ENCODE peak calls at places on chromosomes 13 and 19, in nine cellular contexts. One of them, this sample, is unnamed.

GRCh38 chr13:110193491-110193890 is 113.5 kb downstream of the COL4A1 start:
- DNase-seq in foreskin fibroblast: no peak
- DNase-seq in tibial artery: no peak
- DNase-seq in cardiac muscle cell: no peak
- DNase-seq in AG04450: no peak
- DNase-seq in left ventricle myocardium inferior: no peak
- DNase-seq in left lung: no peak
- DNase-seq in aorta: no peak
- DNase-seq in effector memory CD4-positive, alpha-beta T cell: no peak
- DNase-seq in this sample: no peak

GRCh38 chr13:82963466-82963865 is 918.8 kb downstream of the SLITRK1 start:
- DNase-seq in cardiac muscle cell: no peak
- DNase-seq in tibial artery: no peak
- DNase-seq in left lung: no peak
- DNase-seq in aorta: no peak
- DNase-seq in foreskin fibroblast: peak; percentile 24
- DNase-seq in left ventricle myocardium inferior: no peak
- DNase-seq in AG04450: no peak
- DNase-seq in effector memory CD4-positive, alpha-beta T cell: no peak
- DNase-seq in this sample: no peak

GRCh38 chr19:39080431-39080830 is 3.7 kb upstream of the ACP7 start:
- DNase-seq in AG04450: no peak
- DNase-seq in tibial artery: no peak
- DNase-seq in effector memory CD4-positive, alpha-beta T cell: no peak
- DNase-seq in left lung: no peak
- DNase-seq in cardiac muscle cell: no peak
- DNase-seq in foreskin fibroblast: no peak
- DNase-seq in left ventricle myocardium inferior: no peak
- DNase-seq in aorta: no peak
- DNase-seq in this sample: no peak

GRCh38 chr19:16661480-16662034 is 618 bp downstream of the TMEM38A start:
- DNase-seq in left lung: peak; percentile 83
- DNase-seq in left ventricle myocardium inferior: peak; percentile 71
- DNase-seq in foreskin fibroblast: peak; percentile 17
- DNase-seq in AG04450: no peak
- DNase-seq in aorta: peak; percentile 82
- DNase-seq in cardiac muscle cell: peak; percentile 50
- DNase-seq in effector memory CD4-positive, alpha-beta T cell: no peak
- DNase-seq in tibial artery: peak; percentile 48
- DNase-seq in this sample: no peak

GRCh38 chr13:20566424-20566916 is 487 bp upstream of the IFT88 start:
- DNase-seq in left lung: no peak
- DNase-seq in cardiac muscle cell: no peak
- DNase-seq in left ventricle myocardium inferior: no peak
- DNase-seq in AG04450: peak; percentile 53
- DNase-seq in tibial artery: peak; percentile 46
- DNase-seq in foreskin fibroblast: peak; percentile 84
- DNase-seq in effector memory CD4-positive, alpha-beta T cell: peak; percentile 1
- DNase-seq in aorta: no peak
- DNase-seq in this sample: no peak

GRCh38 chr13:78589206-78589605 is 14.1 kb downstream of the POU4F1 start:
- DNase-seq in AG04450: no peak
- DNase-seq in left lung: peak; percentile 78
- DNase-seq in aorta: peak; percentile 79
- DNase-seq in left ventricle myocardium inferior: peak; percentile 32
- DNase-seq in foreskin fibroblast: peak; percentile 32
- DNase-seq in tibial artery: no peak
- DNase-seq in effector memory CD4-positive, alpha-beta T cell: no peak
- DNase-seq in cardiac muscle cell: peak; percentile 87
- DNase-seq in this sample: no peak

GRCh38 chr13:51932231-51932630 is 70.5 kb downstream of the CCDC70 start:
- DNase-seq in foreskin fibroblast: no peak
- DNase-seq in tibial artery: no peak
- DNase-seq in effector memory CD4-positive, alpha-beta T cell: no peak
- DNase-seq in left ventricle myocardium inferior: no peak
- DNase-seq in cardiac muscle cell: no peak
- DNase-seq in aorta: no peak
- DNase-seq in AG04450: no peak
- DNase-seq in left lung: no peak
- DNase-seq in this sample: no peak

GRCh38 chr13:45511310-45512147 is 46.8 kb downstream of the COG3 start:
- DNase-seq in effector memory CD4-positive, alpha-beta T cell: peak; percentile 8
- DNase-seq in left ventricle myocardium inferior: no peak
- DNase-seq in aorta: no peak
- DNase-seq in cardiac muscle cell: peak; percentile 78
- DNase-seq in foreskin fibroblast: peak; percentile 86
- DNase-seq in AG04450: peak; percentile 50
- DNase-seq in tibial artery: no peak
- DNase-seq in left lung: no peak
- DNase-seq in this sample: no peak

GRCh38 chr13:66367356-66367755 is 862.8 kb downstream of the PCDH9 start:
- DNase-seq in left lung: no peak
- DNase-seq in left ventricle myocardium inferior: no peak
- DNase-seq in foreskin fibroblast: no peak
- DNase-seq in effector memory CD4-positive, alpha-beta T cell: no peak
- DNase-seq in tibial artery: no peak
- DNase-seq in AG04450: peak; percentile 3
- DNase-seq in cardiac muscle cell: no peak
- DNase-seq in aorta: no peak
- DNase-seq in this sample: no peak

GRCh38 chr13:35475131-35475959 is 1.1 kb downstream of the MAB21L1 start:
- DNase-seq in foreskin fibroblast: peak; percentile 84
- DNase-seq in left ventricle myocardium inferior: no peak
- DNase-seq in cardiac muscle cell: peak; percentile 39
- DNase-seq in tibial artery: peak; percentile 61
- DNase-seq in effector memory CD4-positive, alpha-beta T cell: no peak
- DNase-seq in aorta: peak; percentile 76
- DNase-seq in AG04450: no peak
- DNase-seq in left lung: peak; percentile 75
- DNase-seq in this sample: no peak

GRCh38 chr19:44851427-44851826 is 5.3 kb downstream of the NECTIN2 start:
- DNase-seq in left lung: no peak
- DNase-seq in cardiac muscle cell: no peak
- DNase-seq in aorta: no peak
- DNase-seq in foreskin fibroblast: no peak
- DNase-seq in left ventricle myocardium inferior: no peak
- DNase-seq in tibial artery: no peak
- DNase-seq in AG04450: no peak
- DNase-seq in effector memory CD4-positive, alpha-beta T cell: no peak
- DNase-seq in this sample: no peak

GRCh38 chr19:17327654-17328516 is 6.8 kb downstream of the ANO8 start:
- DNase-seq in cardiac muscle cell: peak; percentile 89
- DNase-seq in aorta: no peak
- DNase-seq in tibial artery: no peak
- DNase-seq in left ventricle myocardium inferior: no peak
- DNase-seq in effector memory CD4-positive, alpha-beta T cell: peak; percentile 52
- DNase-seq in AG04450: no peak
- DNase-seq in foreskin fibroblast: no peak
- DNase-seq in left lung: peak; percentile 89
- DNase-seq in this sample: peak; percentile 51

GRCh38 chr13:97313481-97313880 is 91.3 kb downstream of the MBNL2 start:
- DNase-seq in tibial artery: no peak
- DNase-seq in cardiac muscle cell: no peak
- DNase-seq in AG04450: no peak
- DNase-seq in aorta: no peak
- DNase-seq in effector memory CD4-positive, alpha-beta T cell: no peak
- DNase-seq in left ventricle myocardium inferior: no peak
- DNase-seq in foreskin fibroblast: no peak
- DNase-seq in left lung: no peak
- DNase-seq in this sample: no peak
- H3K4me3 ChIP-seq in tibial artery: no peak overlapping the region
- H3K4me3 ChIP-seq in cardiac muscle cell: no peak overlapping the region
- H3K4me3 ChIP-seq in AG04450: no peak overlapping the region
- H3K4me3 ChIP-seq in aorta: no peak overlapping the region
- H3K4me3 ChIP-seq in effector memory CD4-positive, alpha-beta T cell: no peak overlapping the region
- H3K4me3 ChIP-seq in left ventricle myocardium inferior: no peak overlapping the region
- H3K4me3 ChIP-seq in foreskin fibroblast: no peak overlapping the region
- H3K4me3 ChIP-seq in left lung: no peak overlapping the region
- H3K4me3 ChIP-seq in this sample: no peak overlapping the region

DNA sequence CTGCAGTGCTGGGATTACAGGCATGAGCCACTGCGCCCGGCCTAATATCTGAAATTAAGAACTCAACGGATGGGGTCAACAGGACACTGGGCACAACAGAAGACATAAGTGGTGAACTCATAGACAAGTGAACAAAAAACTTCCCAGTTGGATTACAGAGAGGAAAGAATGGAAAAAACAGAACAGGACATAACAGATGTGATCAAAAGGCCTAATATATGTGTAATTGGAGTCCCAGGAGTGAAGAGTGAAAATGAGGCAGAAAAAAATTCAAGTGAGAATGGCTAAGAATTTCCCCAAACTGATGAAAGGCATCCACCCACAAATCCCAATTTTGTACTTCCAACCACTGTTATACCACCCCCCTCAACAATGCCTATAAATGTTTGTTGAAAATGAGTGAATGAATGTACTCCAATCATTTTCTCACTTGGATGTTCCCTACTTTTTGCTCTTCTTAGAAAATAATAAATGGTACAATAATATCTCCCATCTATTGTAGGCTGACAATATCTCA is 18.3 kb upstream of the ANGPTL8 start:
- DNase-seq in aorta: no peak
- DNase-seq in effector memory CD4-positive, alpha-beta T cell: no peak
- DNase-seq in cardiac muscle cell: no peak
- DNase-seq in left ventricle myocardium inferior: no peak
- DNase-seq in left lung: no peak
- DNase-seq in foreskin fibroblast: no peak
- DNase-seq in AG04450: no peak
- DNase-seq in tibial artery: no peak
- DNase-seq in this sample: no peak
- H3K4me3 ChIP-seq in aorta: no peak overlapping the region
- H3K4me3 ChIP-seq in effector memory CD4-positive, alpha-beta T cell: no peak overlapping the region
- H3K4me3 ChIP-seq in cardiac muscle cell: no peak overlapping the region
- H3K4me3 ChIP-seq in left ventricle myocardium inferior: no peak overlapping the region
- H3K4me3 ChIP-seq in left lung: no peak overlapping the region
- H3K4me3 ChIP-seq in foreskin fibroblast: no peak overlapping the region
- H3K4me3 ChIP-seq in AG04450: no peak overlapping the region
- H3K4me3 ChIP-seq in tibial artery: no peak overlapping the region
- H3K4me3 ChIP-seq in this sample: no peak overlapping the region

DNA sequence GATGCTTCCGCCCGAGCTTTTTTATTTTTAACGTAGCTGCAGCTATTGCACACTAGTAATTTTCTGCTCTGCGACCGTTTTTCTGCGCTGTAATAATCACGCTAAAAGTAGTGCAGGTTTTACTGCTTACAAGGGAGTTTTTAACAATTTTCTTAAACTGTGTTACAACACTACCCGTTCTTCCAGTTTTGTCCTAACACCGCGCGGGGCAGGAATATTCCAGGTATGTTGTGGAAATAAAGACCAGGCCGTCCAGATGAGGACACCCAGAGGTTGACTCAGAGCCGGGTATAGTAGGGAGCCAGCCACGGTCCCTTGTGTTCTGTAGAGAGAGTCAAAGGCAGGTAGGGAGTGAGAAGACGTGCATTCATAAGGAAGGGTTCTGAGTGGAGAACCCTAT is 21.7 kb downstream of the ZNF274 start:
- DNase-seq in foreskin fibroblast: no peak
- DNase-seq in effector memory CD4-positive, alpha-beta T cell: no peak
- DNase-seq in cardiac muscle cell: no peak
- DNase-seq in left ventricle myocardium inferior: no peak
- DNase-seq in tibial artery: no peak
- DNase-seq in aorta: no peak
- DNase-seq in left lung: no peak
- DNase-seq in AG04450: no peak
- DNase-seq in this sample: no peak
- H3K4me3 ChIP-seq in foreskin fibroblast: no peak overlapping the region
- H3K4me3 ChIP-seq in effector memory CD4-positive, alpha-beta T cell: no peak overlapping the region
- H3K4me3 ChIP-seq in cardiac muscle cell: peak overlapping the region; percentile 13
- H3K4me3 ChIP-seq in left ventricle myocardium inferior: no peak overlapping the region
- H3K4me3 ChIP-seq in tibial artery: no peak overlapping the region
- H3K4me3 ChIP-seq in aorta: no peak overlapping the region
- H3K4me3 ChIP-seq in left lung: no peak overlapping the region
- H3K4me3 ChIP-seq in AG04450: no peak overlapping the region
- H3K4me3 ChIP-seq in this sample: no peak overlapping the region

GRCh38 chr19:9757544-9758501 is 10.7 kb downstream of the ZNF846 start:
- DNase-seq in foreskin fibroblast: no peak
- DNase-seq in aorta: no peak
- DNase-seq in tibial artery: no peak
- DNase-seq in cardiac muscle cell: no peak
- DNase-seq in left lung: no peak
- DNase-seq in left ventricle myocardium inferior: no peak
- DNase-seq in effector memory CD4-positive, alpha-beta T cell: no peak
- DNase-seq in AG04450: no peak
- DNase-seq in this sample: no peak
- H3K4me3 ChIP-seq in foreskin fibroblast: no peak overlapping the region
- H3K4me3 ChIP-seq in aorta: no peak overlapping the region
- H3K4me3 ChIP-seq in tibial artery: no peak overlapping the region
- H3K4me3 ChIP-seq in cardiac muscle cell: no peak overlapping the region
- H3K4me3 ChIP-seq in left lung: no peak overlapping the region
- H3K4me3 ChIP-seq in left ventricle myocardium inferior: no peak overlapping the region
- H3K4me3 ChIP-seq in effector memory CD4-positive, alpha-beta T cell: no peak overlapping the region
- H3K4me3 ChIP-seq in AG04450: no peak overlapping the region
- H3K4me3 ChIP-seq in this sample: no peak overlapping the region

GRCh38 chr13:33797622-33798021 is 20.3 kb upstream of the RFC3 start:
- DNase-seq in effector memory CD4-positive, alpha-beta T cell: no peak
- DNase-seq in AG04450: no peak
- DNase-seq in left ventricle myocardium inferior: no peak
- DNase-seq in left lung: no peak
- DNase-seq in tibial artery: no peak
- DNase-seq in foreskin fibroblast: peak; percentile 51
- DNase-seq in cardiac muscle cell: no peak
- DNase-seq in aorta: no peak
- DNase-seq in this sample: no peak
- H3K4me3 ChIP-seq in effector memory CD4-positive, alpha-beta T cell: no peak overlapping the region
- H3K4me3 ChIP-seq in AG04450: no peak overlapping the region
- H3K4me3 ChIP-seq in left ventricle myocardium inferior: peak overlapping the region; percentile 49
- H3K4me3 ChIP-seq in left lung: no peak overlapping the region
- H3K4me3 ChIP-seq in tibial artery: peak overlapping the region; percentile 32
- H3K4me3 ChIP-seq in foreskin fibroblast: no peak overlapping the region
- H3K4me3 ChIP-seq in cardiac muscle cell: no peak overlapping the region
- H3K4me3 ChIP-seq in aorta: peak overlapping the region; percentile 59
- H3K4me3 ChIP-seq in this sample: no peak overlapping the region

DNA sequence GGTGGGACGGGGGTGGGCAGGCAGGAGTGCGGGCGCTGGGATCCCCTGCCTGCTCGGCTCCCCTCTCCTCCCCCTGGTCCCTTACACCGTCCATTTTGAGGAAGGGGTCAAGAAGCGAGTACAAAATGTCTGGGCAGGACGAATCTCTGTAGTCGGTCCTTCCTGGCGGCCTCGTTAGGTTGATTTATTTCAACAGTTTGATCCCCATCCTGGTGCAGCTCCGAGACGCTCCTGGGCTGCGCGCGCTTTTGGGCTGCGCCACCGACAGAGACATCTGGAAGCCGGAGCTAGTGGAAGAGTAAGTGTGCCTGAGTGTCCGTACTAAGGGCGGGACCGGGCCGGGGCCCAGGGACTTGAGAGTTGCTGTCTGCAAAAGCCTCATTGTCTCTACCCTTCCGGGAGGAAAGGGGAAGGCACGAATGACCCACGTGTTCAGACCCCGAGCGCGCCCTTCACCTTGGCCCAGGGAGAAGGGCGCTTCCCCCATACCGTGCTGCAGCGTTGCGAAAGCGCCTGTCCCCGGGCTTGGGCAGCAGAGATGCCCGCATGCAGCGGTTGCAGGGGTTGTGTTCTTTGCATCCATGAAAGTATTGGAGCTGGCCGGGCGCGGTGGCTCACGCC is 1.8 kb downstream of the ZNF114 start:
- DNase-seq in foreskin fibroblast: peak; percentile 72
- DNase-seq in effector memory CD4-positive, alpha-beta T cell: no peak
- DNase-seq in aorta: peak; percentile 80
- DNase-seq in tibial artery: peak; percentile 31
- DNase-seq in left lung: peak; percentile 81
- DNase-seq in AG04450: no peak
- DNase-seq in left ventricle myocardium inferior: peak; percentile 40
- DNase-seq in cardiac muscle cell: peak; percentile 61
- DNase-seq in this sample: no peak
- H3K4me3 ChIP-seq in foreskin fibroblast: peak overlapping the region; percentile 40
- H3K4me3 ChIP-seq in effector memory CD4-positive, alpha-beta T cell: peak overlapping the region; percentile 45
- H3K4me3 ChIP-seq in aorta: peak overlapping the region; percentile 15
- H3K4me3 ChIP-seq in tibial artery: peak overlapping the region; percentile 19
- H3K4me3 ChIP-seq in left lung: peak overlapping the region; percentile 43
- H3K4me3 ChIP-seq in AG04450: peak overlapping the region; percentile 60
- H3K4me3 ChIP-seq in left ventricle myocardium inferior: peak overlapping the region; percentile 72
- H3K4me3 ChIP-seq in cardiac muscle cell: peak overlapping the region; percentile 64
- H3K4me3 ChIP-seq in this sample: peak overlapping the region; percentile 43